ENCODE peak calls at places on chromosomes 4 and X, in six cellular contexts. One of them, this sample, is unnamed.
A peak's percentile ranks its signal among the peaks of the same experiment; 100 is the strongest.

GRCh38 chrX:110795645-110796510 is at the start of gene CHRDL1:
- DNase-seq in K562: no peak
- DNase-seq in A549: peak; percentile 0
- DNase-seq in GM12878: no peak
- DNase-seq in endothelial cell of umbilical vein: no peak
- DNase-seq in HepG2: no peak
- DNase-seq in this sample: no peak

GRCh38 chr4:24212642-24213041 is 322.8 kb upstream of the PPARGC1A start:
- DNase-seq in K562: no peak
- DNase-seq in A549: no peak
- DNase-seq in GM12878: no peak
- DNase-seq in endothelial cell of umbilical vein: no peak
- DNase-seq in HepG2: no peak
- DNase-seq in this sample: no peak

GRCh38 chrX:28847423-28847822 is 260.2 kb downstream of the IL1RAPL1 start:
- DNase-seq in K562: no peak
- DNase-seq in A549: peak; percentile 14
- DNase-seq in GM12878: no peak
- DNase-seq in endothelial cell of umbilical vein: no peak
- DNase-seq in HepG2: no peak
- DNase-seq in this sample: no peak

GRCh38 chr4:99816611-99817309 is at the start of gene DAPP1:
- DNase-seq in K562: no peak
- DNase-seq in A549: no peak
- DNase-seq in GM12878: peak; percentile 94
- DNase-seq in endothelial cell of umbilical vein: no peak
- DNase-seq in HepG2: no peak
- DNase-seq in this sample: peak; percentile 85

GRCh38 chr4:67933755-67934154 is 29.5 kb downstream of the TMPRSS11A start:
- DNase-seq in K562: no peak
- DNase-seq in A549: no peak
- DNase-seq in GM12878: no peak
- DNase-seq in endothelial cell of umbilical vein: peak; percentile 49
- DNase-seq in HepG2: no peak
- DNase-seq in this sample: no peak

GRCh38 chr4:95415346-95415771 is 133.4 kb downstream of the UNC5C start:
- DNase-seq in K562: no peak
- DNase-seq in A549: peak; percentile 36
- DNase-seq in GM12878: no peak
- DNase-seq in endothelial cell of umbilical vein: no peak
- DNase-seq in HepG2: no peak
- DNase-seq in this sample: no peak

GRCh38 chr4:145944886-145945285 is 6.3 kb upstream of the ZNF827 start:
- DNase-seq in K562: no peak
- DNase-seq in A549: no peak
- DNase-seq in GM12878: no peak
- DNase-seq in endothelial cell of umbilical vein: no peak
- DNase-seq in HepG2: no peak
- DNase-seq in this sample: no peak

GRCh38 chr4:183628189-183628588 is 30.8 kb downstream of the RWDD4 start:
- DNase-seq in K562: no peak
- DNase-seq in A549: no peak
- DNase-seq in GM12878: no peak
- DNase-seq in endothelial cell of umbilical vein: no peak
- DNase-seq in HepG2: no peak
- DNase-seq in this sample: no peak

GRCh38 chr4:76764251-76764650 is 133.7 kb downstream of the SOWAHB start:
- DNase-seq in K562: no peak
- DNase-seq in A549: no peak
- DNase-seq in GM12878: no peak
- DNase-seq in endothelial cell of umbilical vein: peak; percentile 48
- DNase-seq in HepG2: no peak
- DNase-seq in this sample: no peak

GRCh38 chr4:113695328-113696169 is 66.0 kb downstream of the CAMK2D start:
- DNase-seq in K562: no peak
- DNase-seq in A549: no peak
- DNase-seq in GM12878: no peak
- DNase-seq in endothelial cell of umbilical vein: no peak
- DNase-seq in HepG2: peak; percentile 28
- DNase-seq in this sample: no peak

GRCh38 chr4:119207051-119207450 is 5.5 kb upstream of the USP53 start:
- DNase-seq in K562: no peak
- DNase-seq in A549: no peak
- DNase-seq in GM12878: no peak
- DNase-seq in endothelial cell of umbilical vein: peak; percentile 51
- DNase-seq in HepG2: no peak
- DNase-seq in this sample: no peak

GRCh38 chr4:109993116-109993515 is 80.4 kb downstream of the EGF start:
- DNase-seq in K562: no peak
- DNase-seq in A549: no peak
- DNase-seq in GM12878: no peak
- DNase-seq in endothelial cell of umbilical vein: no peak
- DNase-seq in HepG2: no peak
- DNase-seq in this sample: no peak

GRCh38 chrX:84248226-84248625 is 60.2 kb upstream of the RPS6KA6 start:
- DNase-seq in K562: no peak
- DNase-seq in A549: no peak
- DNase-seq in GM12878: no peak
- DNase-seq in endothelial cell of umbilical vein: no peak
- DNase-seq in HepG2: no peak
- DNase-seq in this sample: no peak

GRCh38 chr4:114494257-114494803 is 104.3 kb upstream of the UGT8 start:
- DNase-seq in K562: no peak
- DNase-seq in A549: no peak
- DNase-seq in GM12878: no peak
- DNase-seq in endothelial cell of umbilical vein: no peak
- DNase-seq in HepG2: no peak
- DNase-seq in this sample: no peak

GRCh38 chr4:82005153-82005552 is 368.6 kb downstream of the HNRNPD start:
- DNase-seq in K562: no peak
- DNase-seq in A549: no peak
- DNase-seq in GM12878: no peak
- DNase-seq in endothelial cell of umbilical vein: peak; percentile 7
- DNase-seq in HepG2: no peak
- DNase-seq in this sample: no peak

GRCh38 chrX:148270499-148270898 is 229.9 kb upstream of the AFF2 start:
- DNase-seq in K562: no peak
- DNase-seq in A549: no peak
- DNase-seq in GM12878: no peak
- DNase-seq in endothelial cell of umbilical vein: peak; percentile 37
- DNase-seq in HepG2: no peak
- DNase-seq in this sample: peak; percentile 18

GRCh38 chr4:37780444-37781133 is 45.9 kb upstream of the PGM2 start:
- DNase-seq in K562: no peak
- DNase-seq in A549: no peak
- DNase-seq in GM12878: no peak
- DNase-seq in endothelial cell of umbilical vein: no peak
- DNase-seq in HepG2: peak; percentile 36
- DNase-seq in this sample: peak; percentile 86

GRCh38 chrX:46837543-46838481 is 969 bp downstream of the RP2 start:
- DNase-seq in K562: no peak
- DNase-seq in A549: no peak
- DNase-seq in GM12878: no peak
- DNase-seq in endothelial cell of umbilical vein: peak; percentile 43
- DNase-seq in HepG2: peak; percentile 12
- DNase-seq in this sample: peak; percentile 55

GRCh38 chr4:106496066-106496465 is 127.5 kb upstream of the GIMD1 start:
- DNase-seq in K562: no peak
- DNase-seq in A549: no peak
- DNase-seq in GM12878: no peak
- DNase-seq in endothelial cell of umbilical vein: no peak
- DNase-seq in HepG2: no peak
- DNase-seq in this sample: peak; percentile 30

GRCh38 chr4:165009493-165010227 is 22.1 kb upstream of the TRIM60 start:
- DNase-seq in K562: no peak
- DNase-seq in A549: no peak
- DNase-seq in GM12878: no peak
- DNase-seq in endothelial cell of umbilical vein: no peak
- DNase-seq in HepG2: no peak
- DNase-seq in this sample: no peak

GRCh38 chr4:8071741-8072140 is 86.9 kb downstream of the ABLIM2 start:
- DNase-seq in K562: no peak
- DNase-seq in A549: no peak
- DNase-seq in GM12878: no peak
- DNase-seq in endothelial cell of umbilical vein: no peak
- DNase-seq in HepG2: no peak
- DNase-seq in this sample: no peak

GRCh38 chrX:107827137-107827831 is 1.6 kb downstream of the MID2 start:
- DNase-seq in K562: no peak
- DNase-seq in A549: no peak
- DNase-seq in GM12878: no peak
- DNase-seq in endothelial cell of umbilical vein: peak; percentile 43
- DNase-seq in HepG2: no peak
- DNase-seq in this sample: no peak

GRCh38 chr4:48311896-48312295 is 29.4 kb upstream of the SLAIN2 start:
- DNase-seq in K562: no peak
- DNase-seq in A549: no peak
- DNase-seq in GM12878: no peak
- DNase-seq in endothelial cell of umbilical vein: no peak
- DNase-seq in HepG2: no peak
- DNase-seq in this sample: no peak

GRCh38 chrX:100413231-100413630 is 3.2 kb upstream of the PCDH19 start:
- DNase-seq in K562: peak; percentile 40
- DNase-seq in A549: peak; percentile 59
- DNase-seq in GM12878: peak; percentile 2
- DNase-seq in endothelial cell of umbilical vein: peak; percentile 61
- DNase-seq in HepG2: peak; percentile 33
- DNase-seq in this sample: peak; percentile 56

GRCh38 chr4:7384003-7384928 is 50.5 kb downstream of the PSAPL1 start:
- DNase-seq in K562: no peak
- DNase-seq in A549: no peak
- DNase-seq in GM12878: no peak
- DNase-seq in endothelial cell of umbilical vein: no peak
- DNase-seq in HepG2: no peak
- DNase-seq in this sample: no peak

GRCh38 chrX:119482497-119483480 is 14.5 kb downstream of the SLC25A5 start:
- DNase-seq in K562: peak; percentile 71
- DNase-seq in A549: peak; percentile 80
- DNase-seq in GM12878: no peak
- DNase-seq in endothelial cell of umbilical vein: peak; percentile 52
- DNase-seq in HepG2: no peak
- DNase-seq in this sample: peak; percentile 84

GRCh38 chr4:13478707-13479106 is 5.4 kb downstream of the RAB28 start:
- DNase-seq in K562: no peak
- DNase-seq in A549: no peak
- DNase-seq in GM12878: no peak
- DNase-seq in endothelial cell of umbilical vein: no peak
- DNase-seq in HepG2: no peak
- DNase-seq in this sample: no peak

GRCh38 chr4:101171747-101172146 is 175.6 kb downstream of the PPP3CA start:
- DNase-seq in K562: no peak
- DNase-seq in A549: no peak
- DNase-seq in GM12878: no peak
- DNase-seq in endothelial cell of umbilical vein: peak; percentile 46
- DNase-seq in HepG2: no peak
- DNase-seq in this sample: no peak

GRCh38 chrX:10133980-10134676 is 22.6 kb upstream of the CLCN4 start:
- DNase-seq in K562: peak; percentile 54
- DNase-seq in A549: peak; percentile 20
- DNase-seq in GM12878: no peak
- DNase-seq in endothelial cell of umbilical vein: no peak
- DNase-seq in HepG2: no peak
- DNase-seq in this sample: no peak

GRCh38 chr4:56468097-56468422 is 643 bp downstream of the SRP72 start:
- DNase-seq in K562: peak; percentile 62
- DNase-seq in A549: peak; percentile 40
- DNase-seq in GM12878: peak; percentile 13
- DNase-seq in endothelial cell of umbilical vein: peak; percentile 67
- DNase-seq in HepG2: peak; percentile 58
- DNase-seq in this sample: no peak

GRCh38 chrX:2608638-2609430 is 82.3 kb upstream of the CD99 start:
- DNase-seq in K562: peak; percentile 89
- DNase-seq in A549: peak; percentile 89
- DNase-seq in GM12878: no peak
- DNase-seq in endothelial cell of umbilical vein: peak; percentile 82
- DNase-seq in HepG2: peak; percentile 72
- DNase-seq in this sample: peak; percentile 82

GRCh38 chrX:78102100-78102499 is 1.9 kb upstream of the PGK1 start:
- DNase-seq in K562: no peak
- DNase-seq in A549: no peak
- DNase-seq in GM12878: no peak
- DNase-seq in endothelial cell of umbilical vein: no peak
- DNase-seq in HepG2: no peak
- DNase-seq in this sample: no peak

GRCh38 chrX:78104447-78105176 is 564 bp downstream of the PGK1 start:
- DNase-seq in K562: peak; percentile 38
- DNase-seq in A549: peak; percentile 74
- DNase-seq in GM12878: no peak
- DNase-seq in endothelial cell of umbilical vein: peak; percentile 34
- DNase-seq in HepG2: peak; percentile 75
- DNase-seq in this sample: peak; percentile 87

GRCh38 chrX:78103001-78103634 is 930 bp upstream of the PGK1 start:
- DNase-seq in K562: no peak
- DNase-seq in A549: no peak
- DNase-seq in GM12878: no peak
- DNase-seq in endothelial cell of umbilical vein: no peak
- DNase-seq in HepG2: no peak
- DNase-seq in this sample: no peak

GRCh38 chrX:78105944-78106650 is 2.0 kb downstream of the PGK1 start:
- DNase-seq in K562: no peak
- DNase-seq in A549: no peak
- DNase-seq in GM12878: no peak
- DNase-seq in endothelial cell of umbilical vein: peak; percentile 1
- DNase-seq in HepG2: no peak
- DNase-seq in this sample: peak; percentile 52

GRCh38 chrX:78103656-78104446 is at the start of gene PGK1:
- DNase-seq in K562: peak; percentile 95
- DNase-seq in A549: peak; percentile 99
- DNase-seq in GM12878: peak; percentile 84
- DNase-seq in endothelial cell of umbilical vein: peak; percentile 97
- DNase-seq in HepG2: peak; percentile 87
- DNase-seq in this sample: peak; percentile 98
- H3K4me3 ChIP-seq in K562: peak within 1 kb of the TSS; percentile 87
- H3K4me3 ChIP-seq in A549: peak within 1 kb of the TSS; percentile 81
- H3K4me3 ChIP-seq in GM12878: peak within 1 kb of the TSS; percentile 82
- H3K4me3 ChIP-seq in endothelial cell of umbilical vein: peak within 1 kb of the TSS; percentile 71
- H3K4me3 ChIP-seq in HepG2: peak within 1 kb of the TSS; percentile 80
- H3K4me3 ChIP-seq in this sample: peak within 1 kb of the TSS; percentile 79

GRCh38 chr4:156521631-156522030 is 450.0 kb downstream of the PDGFC start:
- DNase-seq in K562: no peak
- DNase-seq in A549: no peak
- DNase-seq in GM12878: no peak
- DNase-seq in endothelial cell of umbilical vein: no peak
- DNase-seq in HepG2: no peak
- DNase-seq in this sample: no peak
- TF ChIP-seq MYC in K562: no peak
- TF ChIP-seq MYC in A549: no peak
- TF ChIP-seq MYC in GM12878: no peak
- TF ChIP-seq MYC in endothelial cell of umbilical vein: no peak
- TF ChIP-seq MYC in HepG2: no peak
- TF ChIP-seq MYC in this sample: no peak

GRCh38 chr4:87920478-87920877 is 55.0 kb upstream of the SPP1 start:
- DNase-seq in K562: no peak
- DNase-seq in A549: no peak
- DNase-seq in GM12878: no peak
- DNase-seq in endothelial cell of umbilical vein: no peak
- DNase-seq in HepG2: no peak
- DNase-seq in this sample: no peak
- H3K4me3 ChIP-seq in K562: no peak overlapping the region
- H3K4me3 ChIP-seq in A549: no peak overlapping the region
- H3K4me3 ChIP-seq in GM12878: no peak overlapping the region
- H3K4me3 ChIP-seq in endothelial cell of umbilical vein: no peak overlapping the region
- H3K4me3 ChIP-seq in HepG2: no peak overlapping the region
- H3K4me3 ChIP-seq in this sample: no peak overlapping the region

GRCh38 chr4:87502580-87503238 is 26.5 kb downstream of the SPARCL1 start:
- DNase-seq in K562: no peak
- DNase-seq in A549: no peak
- DNase-seq in GM12878: no peak
- DNase-seq in endothelial cell of umbilical vein: peak; percentile 73
- DNase-seq in HepG2: no peak
- DNase-seq in this sample: no peak
- TF ChIP-seq MYC in K562: no peak
- TF ChIP-seq MYC in A549: no peak
- TF ChIP-seq MYC in GM12878: no peak
- TF ChIP-seq MYC in endothelial cell of umbilical vein: no peak
- TF ChIP-seq MYC in HepG2: no peak
- TF ChIP-seq MYC in this sample: no peak